ENCODE peak calls at places on chromosome 5, in six cellular contexts. One of them, this sample, is unnamed.
A peak's percentile ranks its signal among the peaks of the same experiment; 100 is the strongest.

GRCh38 chr5:154165886-154166285 is 24.6 kb upstream of the GALNT10 start:
- DNase-seq in cardiac muscle cell: no peak
- DNase-seq in NCI-H2081: no peak
- DNase-seq in GM10248: no peak
- DNase-seq in foreskin melanocyte: no peak
- DNase-seq in BJ: no peak
- DNase-seq in this sample: peak; percentile 46

GRCh38 chr5:103829585-103829984 is 267.0 kb upstream of the NUDT12 start:
- DNase-seq in GM10248: no peak
- DNase-seq in cardiac muscle cell: no peak
- DNase-seq in BJ: no peak
- DNase-seq in NCI-H2081: no peak
- DNase-seq in foreskin melanocyte: no peak
- DNase-seq in this sample: no peak

GRCh38 chr5:40442346-40442745 is 237.4 kb upstream of the PTGER4 start:
- DNase-seq in cardiac muscle cell: no peak
- DNase-seq in foreskin melanocyte: no peak
- DNase-seq in NCI-H2081: no peak
- DNase-seq in GM10248: no peak
- DNase-seq in BJ: no peak
- DNase-seq in this sample: no peak

GRCh38 chr5:140145818-140146522 is 20.2 kb downstream of the IGIP start:
- DNase-seq in BJ: no peak
- DNase-seq in GM10248: peak; percentile 76
- DNase-seq in NCI-H2081: no peak
- DNase-seq in cardiac muscle cell: peak; percentile 78
- DNase-seq in foreskin melanocyte: peak; percentile 41
- DNase-seq in this sample: peak; percentile 72

GRCh38 chr5:61004448-61004847 is 59.4 kb downstream of the NDUFAF2 start:
- DNase-seq in GM10248: no peak
- DNase-seq in foreskin melanocyte: no peak
- DNase-seq in BJ: no peak
- DNase-seq in NCI-H2081: no peak
- DNase-seq in cardiac muscle cell: no peak
- DNase-seq in this sample: no peak

GRCh38 chr5:82561786-82562185 is 283.6 kb upstream of the RPS23 start:
- DNase-seq in cardiac muscle cell: peak; percentile 52
- DNase-seq in BJ: no peak
- DNase-seq in NCI-H2081: no peak
- DNase-seq in GM10248: no peak
- DNase-seq in foreskin melanocyte: no peak
- DNase-seq in this sample: no peak

GRCh38 chr5:177607452-177608192 is 7.7 kb downstream of the B4GALT7 start:
- DNase-seq in cardiac muscle cell: peak; percentile 91
- DNase-seq in foreskin melanocyte: peak; percentile 68
- DNase-seq in GM10248: peak; percentile 79
- DNase-seq in BJ: no peak
- DNase-seq in NCI-H2081: peak; percentile 79
- DNase-seq in this sample: peak; percentile 96

GRCh38 chr5:178770621-178771020 is 40.2 kb upstream of the ZNF354A start:
- DNase-seq in foreskin melanocyte: no peak
- DNase-seq in cardiac muscle cell: no peak
- DNase-seq in NCI-H2081: no peak
- DNase-seq in GM10248: no peak
- DNase-seq in BJ: no peak
- DNase-seq in this sample: no peak

GRCh38 chr5:180035532-180035931 is 36.0 kb downstream of the RNF130 start:
- DNase-seq in foreskin melanocyte: no peak
- DNase-seq in GM10248: no peak
- DNase-seq in cardiac muscle cell: no peak
- DNase-seq in BJ: no peak
- DNase-seq in NCI-H2081: no peak
- DNase-seq in this sample: no peak

GRCh38 chr5:102749416-102750021 is 5.6 kb upstream of the PAM start:
- DNase-seq in foreskin melanocyte: no peak
- DNase-seq in NCI-H2081: peak; percentile 12
- DNase-seq in cardiac muscle cell: no peak
- DNase-seq in BJ: no peak
- DNase-seq in GM10248: no peak
- DNase-seq in this sample: no peak

GRCh38 chr5:94618029-94618492 is 343 bp downstream of the KIAA0825 start:
- DNase-seq in foreskin melanocyte: peak; percentile 70
- DNase-seq in BJ: peak; percentile 8
- DNase-seq in GM10248: no peak
- DNase-seq in NCI-H2081: peak; percentile 5
- DNase-seq in cardiac muscle cell: peak; percentile 78
- DNase-seq in this sample: peak; percentile 67

GRCh38 chr5:14915291-14915976 is 43.9 kb upstream of the ANKH start:
- DNase-seq in foreskin melanocyte: peak; percentile 82
- DNase-seq in GM10248: no peak
- DNase-seq in BJ: no peak
- DNase-seq in NCI-H2081: no peak
- DNase-seq in cardiac muscle cell: peak; percentile 37
- DNase-seq in this sample: no peak

GRCh38 chr5:91135475-91136248 is 247.5 kb downstream of the ARRDC3 start:
- DNase-seq in foreskin melanocyte: no peak
- DNase-seq in BJ: no peak
- DNase-seq in GM10248: no peak
- DNase-seq in NCI-H2081: no peak
- DNase-seq in cardiac muscle cell: no peak
- DNase-seq in this sample: no peak

GRCh38 chr5:142627371-142628217 is 58.3 kb downstream of the FGF1 start:
- DNase-seq in BJ: no peak
- DNase-seq in cardiac muscle cell: no peak
- DNase-seq in foreskin melanocyte: no peak
- DNase-seq in GM10248: no peak
- DNase-seq in NCI-H2081: no peak
- DNase-seq in this sample: no peak